ENCODE peak calls at places on chromosome 7, in six cellular contexts. R is OCI-LY7, A is aorta, N is heart right ventricle, G is lower lobe of right lung, P is IMR-90. L is an unnamed sample. For H3K4me1, the result is how much of the 10 kb centered on the place peaks cover.

GRCh38 chr7:25382175-25382574 is 153.9 kb upstream of the NPVF start:
- DNase-seq in P (no peak), A (no peak), R (no peak), N (no peak), G (no peak), L (no peak)

GRCh38 chr7:141551080-141551772 is at the start of gene AGK:
- DNase-seq in G (peak), A (peak), N (peak), R (peak), P (peak), L (peak)

GRCh38 chr7:44216019-44216418 is 15.2 kb downstream of the YKT6 start:
- DNase-seq in R (no peak), G (no peak), P (no peak), N (no peak), A (peak), L (peak)

GRCh38 chr7:98202367-98203195 is 8.7 kb upstream of the BHLHA15 start:
- DNase-seq in R (peak), P (no peak), A (no peak), N (no peak), G (no peak), L (no peak)

GRCh38 chr7:73742753-73743641 is 4.4 kb upstream of the ABHD11 start:
- DNase-seq in N (no peak), A (peak), P (no peak), G (peak), R (peak), L (no peak)

GRCh38 chr7:134845461-134845860 is 66.0 kb downstream of the CALD1 start:
- DNase-seq in P (no peak), G (no peak), A (no peak), N (no peak), R (peak), L (no peak)

GRCh38 chr7:27705200-27705594 is 34.8 kb upstream of the TAX1BP1 start:
- DNase-seq in N (no peak), G (no peak), P (no peak), R (no peak), A (no peak), L (no peak)

GRCh38 chr7:130939285-130940095 is 205.5 kb upstream of the KLF14 start:
- DNase-seq in P (peak), N (no peak), G (no peak), A (no peak), R (no peak), L (no peak)

GRCh38 chr7:121302214-121302745 is 26.5 kb upstream of the WNT16 start:
- DNase-seq in A (no peak), N (no peak), R (peak), P (peak), G (no peak), L (no peak)

GRCh38 chr7:10657837-10658236 is 315.8 kb upstream of the PHF14 start:
- DNase-seq in N (no peak), G (no peak), P (no peak), A (no peak), R (no peak), L (no peak)

GRCh38 chr7:78601728-78602127 is 803.2 kb downstream of the PHTF2 start:
- DNase-seq in N (no peak), R (no peak), G (no peak), A (no peak), P (peak), L (no peak)

GRCh38 chr7:5597772-5598171 is 174.1 kb upstream of the TNRC18 start:
- DNase-seq in A (no peak), R (no peak), G (no peak), P (no peak), N (no peak), L (no peak)

GRCh38 chr7:25029075-25029474 is 49.1 kb upstream of the OSBPL3 start:
- DNase-seq in G (no peak), A (no peak), P (no peak), N (no peak), R (no peak), L (no peak)

GRCh38 chr7:55086413-55087201 is 67.8 kb downstream of the EGFR start:
- DNase-seq in P (peak), A (peak), N (no peak), G (no peak), R (peak), L (no peak)

GRCh38 chr7:151990567-151990966 is 34.3 kb downstream of the GALNTL5 start:
- DNase-seq in G (no peak), N (no peak), P (peak), R (no peak), A (no peak), L (no peak)

GRCh38 chr7:30543815-30544525 is 39.3 kb upstream of the GGCT start:
- DNase-seq in G (no peak), N (no peak), R (no peak), A (no peak), P (no peak), L (no peak)

GRCh38 chr7:114432627-114433026 is 18.0 kb downstream of the FOXP2 start:
- DNase-seq in N (no peak), G (no peak), P (no peak), A (no peak), R (no peak), L (no peak)

GRCh38 chr7:49643321-49643720 is 130.1 kb upstream of the VWC2 start:
- DNase-seq in N (peak), A (no peak), R (no peak), G (no peak), P (no peak), L (no peak)

GRCh38 chr7:74289660-74290589 is 718 bp downstream of the CLIP2 start:
- DNase-seq in G (peak), A (peak), R (no peak), P (no peak), N (peak), L (no peak)

GRCh38 chr7:114047889-114048288 is 129.1 kb upstream of the PPP1R3A start:
- DNase-seq in P (peak), N (no peak), A (no peak), G (no peak), R (no peak), L (no peak)

GRCh38 chr7:100370303-100370702 is 3.0 kb upstream of the PILRA start:
- DNase-seq in N (no peak), P (no peak), A (no peak), G (no peak), R (no peak), L (no peak)

GRCh38 chr7:129779602-129780256 is 168.2 kb downstream of the NRF1 start:
- DNase-seq in G (peak), P (no peak), A (no peak), R (peak), N (no peak), L (no peak)

GRCh38 chr7:117386125-117386709 is 41.1 kb downstream of the ASZ1 start:
- DNase-seq in P (peak), N (no peak), R (no peak), A (no peak), G (no peak), L (no peak)

GRCh38 chr7:81162771-81163525 is 244.1 kb upstream of the SEMA3C start:
- DNase-seq in A (no peak), N (no peak), P (peak), G (no peak), R (no peak), L (no peak)

GRCh38 chr7:57305192-57305748 is 144.7 kb upstream of the ZNF716 start:
- DNase-seq in R (peak), G (no peak), A (no peak), P (no peak), N (no peak), L (no peak)

GRCh38 chr7:140212100-140212881 is 35.5 kb upstream of the KDM7A start:
- DNase-seq in P (peak), N (no peak), A (no peak), G (no peak), R (no peak), L (no peak)

GRCh38 chr7:22549667-22550513 is 49.9 kb upstream of the STEAP1B start:
- DNase-seq in P (peak), G (no peak), A (no peak), R (peak), N (no peak), L (no peak)

GRCh38 chr7:78326189-78326588 is 527.6 kb downstream of the PHTF2 start:
- DNase-seq in R (no peak), G (no peak), N (no peak), P (peak), A (no peak), L (no peak)

GRCh38 chr7:22159341-22159740 is 197.6 kb downstream of the RAPGEF5 start:
- DNase-seq in R (no peak), P (no peak), N (no peak), G (no peak), A (no peak), L (no peak)

GRCh38 chr7:50591480-50592438 is 26.6 kb upstream of the DDC start:
- DNase-seq in A (no peak), P (no peak), G (no peak), N (no peak), R (no peak), L (no peak)

GRCh38 chr7:66430164-66430545 is 198.5 kb upstream of the KCTD7 start:
- DNase-seq in N (no peak), P (no peak), R (no peak), A (no peak), G (no peak), L (no peak)

GRCh38 chr7:127900116-127900515 is 131.1 kb downstream of the LRRC4 start:
- DNase-seq in G (no peak), R (no peak), N (no peak), A (no peak), P (no peak), L (no peak)

GRCh38 chr7:73847941-73848723 is 5.8 kb upstream of the METTL27 start:
- DNase-seq in G (no peak), N (no peak), A (no peak), P (no peak), R (no peak), L (no peak)

GRCh38 chr7:70143089-70144044 is 545.1 kb downstream of the AUTS2 start:
- DNase-seq in G (no peak), R (no peak), N (no peak), A (no peak), P (no peak), L (no peak)

GRCh38 chr7:146635200-146636032 is 518.8 kb downstream of the CNTNAP2 start:
- DNase-seq in P (no peak), R (no peak), A (no peak), N (no peak), G (no peak), L (no peak)

GRCh38 chr7:16026253-16027020 is 340.0 kb upstream of the MEOX2 start:
- DNase-seq in N (peak), A (no peak), G (no peak), P (peak), R (no peak), L (no peak)

DNA sequence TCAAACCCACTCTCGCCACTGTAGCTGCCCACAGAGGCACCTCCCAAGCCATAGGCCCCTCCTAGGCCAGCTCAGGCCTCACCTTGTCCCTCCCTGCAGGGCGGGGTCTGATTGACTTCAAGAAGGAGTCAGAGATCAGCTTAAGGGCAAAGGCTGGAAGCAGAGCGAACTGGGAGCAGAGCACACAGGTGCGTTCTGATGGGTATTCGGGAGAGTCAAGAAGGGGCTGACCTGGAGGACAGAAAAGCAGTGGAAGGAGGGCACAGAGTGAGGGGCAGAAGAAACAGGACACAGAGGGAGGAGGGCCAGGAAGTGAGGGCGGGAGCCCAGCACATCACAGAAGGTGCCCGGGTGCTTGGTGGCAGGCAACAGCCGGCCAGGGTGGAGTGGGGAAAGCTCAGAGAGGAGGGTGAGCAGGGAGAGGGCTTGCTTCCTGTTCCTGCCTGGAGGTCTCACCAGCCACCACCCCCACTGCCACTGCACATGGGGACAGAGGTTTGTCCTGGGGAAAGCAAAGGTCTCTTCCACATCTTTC is at the start of gene AOC1:
- DNase-seq in R (no peak), A (no peak), P (no peak), N (no peak), G (peak), L (no peak)
- H3K4me3 ChIP-seq in R (no peak), A (no peak), P (no peak), N (no peak), G (no peak), L (no peak)

GRCh38 chr7:105269397-105269796 is 119.3 kb downstream of the SRPK2 start:
- DNase-seq in P (no peak), N (no peak), A (no peak), R (no peak), G (no peak), L (no peak)

GRCh38 chr7:105264707-105265106 is 124.0 kb downstream of the SRPK2 start:
- DNase-seq in A (no peak), P (no peak), N (no peak), R (no peak), G (no peak), L (no peak)

GRCh38 chr7:105268511-105269392 is 120.0 kb downstream of the SRPK2 start:
- DNase-seq in P (peak), A (no peak), N (peak), G (no peak), R (peak), L (peak)

GRCh38 chr7:105268056-105268455 is 120.7 kb downstream of the SRPK2 start:
- DNase-seq in N (no peak), R (no peak), P (peak), A (no peak), G (no peak), L (no peak)

DNA sequence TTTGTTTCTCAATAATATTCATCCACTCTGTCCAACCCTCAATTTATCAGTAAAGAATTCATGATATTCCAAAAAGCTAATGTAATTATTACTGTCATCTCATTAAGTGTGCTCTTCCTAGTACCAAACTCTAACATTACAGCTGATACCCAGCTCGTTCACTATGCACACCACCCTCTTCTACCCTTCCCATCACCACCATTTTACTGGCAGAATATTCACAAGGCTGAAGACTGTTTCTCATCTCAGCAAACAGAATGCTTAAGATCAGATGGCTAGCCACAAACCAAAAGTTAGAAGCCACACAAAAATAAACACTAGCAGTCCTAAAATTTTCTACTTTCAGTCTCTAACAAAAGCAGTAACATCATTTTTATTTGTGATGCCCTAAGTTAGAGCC is 121.5 kb downstream of the SRPK2 start:
- DNase-seq in A (no peak), R (no peak), G (no peak), P (peak), N (no peak), L (no peak)
- H3K4me1 ChIP-seq in A (under half), R (under half), G (under half), P (under half), N (under half), L (under half)

DNA sequence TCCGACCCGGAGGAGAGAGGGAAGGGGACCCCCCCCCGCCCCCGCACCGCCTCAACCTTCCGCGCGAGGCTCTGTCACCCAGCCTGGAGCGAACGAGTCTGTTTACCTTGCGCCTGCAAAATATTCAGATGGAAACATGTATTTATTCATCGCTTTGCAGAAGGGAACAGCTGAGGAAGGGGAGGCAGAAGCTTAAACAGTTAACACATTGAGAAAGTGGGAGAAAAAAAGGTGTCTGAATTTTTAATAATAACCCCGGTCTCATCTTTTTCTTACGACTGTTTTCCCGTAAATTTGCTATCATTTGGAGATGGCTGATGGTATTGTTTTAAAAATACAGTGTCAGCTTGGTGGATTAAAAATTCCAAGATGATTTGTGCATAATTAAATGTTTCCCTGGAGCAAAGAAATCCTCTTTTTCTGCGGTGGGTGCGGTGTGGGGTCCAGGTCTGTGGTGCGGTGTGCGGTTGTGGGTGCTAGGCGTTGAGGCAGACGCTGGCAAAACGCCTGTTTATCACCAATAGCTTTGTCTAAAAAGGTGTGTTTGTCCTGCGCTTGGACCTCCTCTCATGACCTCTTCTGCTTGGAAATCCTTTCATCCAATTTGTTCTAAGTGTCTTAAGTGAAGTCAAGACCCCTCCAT is 1.5 kb downstream of the UNCX start:
- DNase-seq in A (peak), P (no peak), R (no peak), G (no peak), N (no peak), L (no peak)
- H3K4me3 ChIP-seq in A (no peak), P (no peak), R (no peak), G (no peak), N (no peak), L (no peak)

DNA sequence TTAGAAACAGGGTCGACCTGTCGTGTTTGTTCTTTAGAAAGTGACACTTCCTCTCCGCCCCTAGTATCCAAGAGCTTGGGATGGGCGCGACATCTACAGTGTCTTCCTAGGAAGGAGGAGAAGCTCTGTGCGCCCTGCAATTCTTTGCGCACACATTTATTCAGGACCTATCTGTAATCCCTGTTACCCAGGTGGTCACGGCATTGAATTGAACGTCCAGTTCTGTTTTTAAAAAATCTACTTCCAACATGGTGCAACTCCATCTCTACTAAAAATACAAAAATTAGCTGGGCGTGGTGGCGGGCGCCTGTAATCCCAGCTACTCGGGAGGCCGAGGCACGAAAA is 602 bp upstream of the LAMB1 start:
- DNase-seq in R (no peak), G (no peak), P (no peak), A (no peak), N (no peak), L (no peak)
- H3K4me1 ChIP-seq in R (under half), G (under half), P (under half), A (under half), N (half or more), L (under half)

DNA sequence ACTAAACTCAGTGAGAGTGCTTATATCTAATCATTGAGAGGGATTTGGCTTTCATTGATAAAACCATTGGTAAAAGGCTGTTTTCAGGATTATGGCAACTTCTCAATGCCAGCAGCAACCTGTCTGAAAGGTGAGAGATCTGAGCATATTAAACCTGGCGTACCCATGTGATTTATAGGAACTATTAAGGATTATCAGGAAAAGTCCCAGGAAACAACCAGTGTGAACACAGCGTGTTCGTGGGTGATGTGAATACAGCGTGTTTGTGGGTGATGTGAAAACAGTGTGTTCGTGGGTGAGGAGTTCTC is 65.8 kb downstream of the PDIA4 start:
- DNase-seq in G (no peak), N (no peak), R (no peak), A (no peak), P (no peak), L (no peak)
- H3K4me3 ChIP-seq in G (peak), N (peak), R (peak), A (no peak), P (peak), L (peak)

L was measured in gastrocnemius medialis.